ENCODE peak calls at places on chromosome 3, in eight cellular contexts. D is A549; K is T-helper 1 cell; W is HFFc6; G is LoVo; Y is activated CD4-positive, alpha-beta T cell treated with anti-CD3 and anti-CD28 coated beads, Interleukin-2, amount 50 U/mL, for 4 hours; B is fibroblast of pulmonary artery; V is esophagus muscularis mucosa. P is an unnamed sample.

GRCh38 chr3:81920805-81921204 is 159.4 kb upstream of the GBE1 start:
- DNase-seq in D (no peak), K (no peak), W (no peak), G (no peak), Y (no peak), B (peak), V (no peak), P (no peak)

GRCh38 chr3:160667452-160667851 is 9.5 kb upstream of the ARL14 start:
- DNase-seq in D (peak), K (no peak), W (peak), G (peak), Y (no peak), B (no peak), V (no peak), P (peak)

GRCh38 chr3:125129512-125129962 is 73.7 kb upstream of the HEG1 start:
- DNase-seq in D (no peak), K (no peak), W (peak), G (peak), Y (no peak), B (peak), V (peak), P (peak)

GRCh38 chr3:78978037-78978436 is 789.8 kb downstream of the ROBO1 start:
- DNase-seq in D (peak), K (no peak), W (peak), G (no peak), Y (no peak), B (peak), V (no peak), P (no peak)

GRCh38 chr3:149004622-149005021 is 13.3 kb downstream of the GYG1 start:
- DNase-seq in D (no peak), K (no peak), W (peak), G (no peak), Y (no peak), B (no peak), V (no peak), P (no peak)

GRCh38 chr3:139261754-139262632 is 81.8 kb upstream of the MRPS22 start:
- DNase-seq in D (no peak), K (no peak), W (no peak), G (no peak), Y (no peak), B (no peak), V (no peak), P (no peak)

GRCh38 chr3:193680220-193680619 is 87.2 kb downstream of the OPA1 start:
- DNase-seq in D (no peak), K (no peak), W (no peak), G (no peak), Y (no peak), B (no peak), V (no peak), P (no peak)

GRCh38 chr3:99319450-99319849 is 318.9 kb upstream of the COL8A1 start:
- DNase-seq in D (no peak), K (no peak), W (peak), G (no peak), Y (no peak), B (no peak), V (no peak), P (no peak)

GRCh38 chr3:183331518-183331917 is 78.5 kb downstream of the B3GNT5 start:
- DNase-seq in D (no peak), K (no peak), W (no peak), G (no peak), Y (no peak), B (no peak), V (no peak), P (no peak)

GRCh38 chr3:124841517-124841916 is 45.6 kb downstream of the ITGB5 start:
- DNase-seq in D (no peak), K (no peak), W (no peak), G (no peak), Y (no peak), B (no peak), V (no peak), P (no peak)

GRCh38 chr3:181711325-181712135 is at the start of gene SOX2:
- DNase-seq in D (peak), K (no peak), W (no peak), G (peak), Y (no peak), B (peak), V (peak), P (peak)

GRCh38 chr3:197380786-197381185 is 82.4 kb upstream of the DLG1 start:
- DNase-seq in D (no peak), K (no peak), W (no peak), G (no peak), Y (no peak), B (no peak), V (no peak), P (no peak)

GRCh38 chr3:149892371-149892770 is 78.3 kb downstream of the PFN2 start:
- DNase-seq in D (no peak), K (no peak), W (no peak), G (no peak), Y (no peak), B (no peak), V (no peak), P (no peak)

GRCh38 chr3:169998668-169999131 is 32.1 kb downstream of the SEC62 start:
- DNase-seq in D (no peak), K (no peak), W (peak), G (no peak), Y (no peak), B (peak), V (no peak), P (no peak)

GRCh38 chr3:144127014-144127413 is 155.4 kb downstream of the DIPK2A start:
- DNase-seq in D (no peak), K (no peak), W (no peak), G (no peak), Y (no peak), B (peak), V (no peak), P (no peak)

GRCh38 chr3:112699436-112699978 is 58.6 kb upstream of the CCDC80 start:
- DNase-seq in D (no peak), K (no peak), W (peak), G (no peak), Y (no peak), B (peak), V (no peak), P (no peak)

GRCh38 chr3:170421147-170421641 is 2.5 kb downstream of the CLDN11 start:
- DNase-seq in D (no peak), K (no peak), W (no peak), G (no peak), Y (no peak), B (peak), V (no peak), P (no peak)

GRCh38 chr3:111967651-111968274 is 11.1 kb upstream of the ABHD10 start:
- DNase-seq in D (peak), K (peak), W (peak), G (peak), Y (peak), B (peak), V (peak), P (peak)

GRCh38 chr3:146280859-146281258 is 30.0 kb upstream of the PLSCR4 start:
- DNase-seq in D (no peak), K (no peak), W (peak), G (no peak), Y (no peak), B (no peak), V (no peak), P (no peak)

GRCh38 chr3:6791161-6791560 is 69.8 kb upstream of the GRM7 start:
- DNase-seq in D (no peak), K (no peak), W (no peak), G (no peak), Y (no peak), B (peak), V (no peak), P (no peak)

GRCh38 chr3:106025151-106025722 is 156.4 kb upstream of the CBLB start:
- DNase-seq in D (no peak), K (no peak), W (no peak), G (peak), Y (no peak), B (peak), V (no peak), P (no peak)

GRCh38 chr3:50375200-50375931 is 16.0 kb upstream of the TMEM115 start:
- DNase-seq in D (no peak), K (no peak), W (no peak), G (no peak), Y (no peak), B (no peak), V (no peak), P (peak)

GRCh38 chr3:172448661-172449467 is 608 bp upstream of the GHSR start:
- DNase-seq in D (no peak), K (no peak), W (no peak), G (no peak), Y (no peak), B (no peak), V (no peak), P (no peak)

GRCh38 chr3:42024578-42025387 is 62.9 kb upstream of the ULK4 start:
- DNase-seq in D (no peak), K (no peak), W (no peak), G (no peak), Y (no peak), B (peak), V (no peak), P (no peak)

GRCh38 chr3:125125822-125126245 is 70.0 kb upstream of the HEG1 start:
- DNase-seq in D (no peak), K (no peak), W (peak), G (no peak), Y (no peak), B (peak), V (no peak), P (peak)

GRCh38 chr3:115363071-115363470 is 216.0 kb upstream of the ZBTB20 start:
- DNase-seq in D (no peak), K (no peak), W (no peak), G (no peak), Y (no peak), B (no peak), V (no peak), P (no peak)

GRCh38 chr3:37129871-37130270 is 44.5 kb downstream of the LRRFIP2 start:
- DNase-seq in D (no peak), K (no peak), W (peak), G (no peak), Y (no peak), B (no peak), V (no peak), P (no peak)

GRCh38 chr3:28972921-28973320 is 307.9 kb upstream of the RBMS3 start:
- DNase-seq in D (no peak), K (no peak), W (peak), G (no peak), Y (no peak), B (no peak), V (no peak), P (no peak)

P was measured in H54.